ENCODE peak calls at places on chromosome 1, in nine cellular contexts. O is pancreas, G is psoas muscle, U is HCT116, Z is heart left ventricle, I is mammary epithelial cell, F is thoracic aorta, C is upper lobe of right lung, W is prostate gland. A is an unnamed sample. For H3K27me3, the result is how much of the 10 kb centered on the place peaks cover.

GRCh38 chr1:57066980-57067615 is 101.3 kb upstream of the C8B start:
- DNase-seq in O (no peak), G (no peak), U (no peak), Z (no peak), I (no peak), F (no peak), C (no peak), W (no peak), A (no peak)

GRCh38 chr1:10456661-10457060 is 6.8 kb downstream of the CORT start:
- DNase-seq in O (no peak), G (no peak), U (no peak), Z (no peak), I (peak), F (no peak), C (no peak), W (no peak), A (no peak)

GRCh38 chr1:114758251-114758832 is 558 bp upstream of the CSDE1 start:
- DNase-seq in O (no peak), G (no peak), U (no peak), Z (no peak), I (peak), F (no peak), C (no peak), W (no peak), A (no peak)

GRCh38 chr1:101506541-101507164 is 269.8 kb downstream of the S1PR1 start:
- DNase-seq in O (peak), G (no peak), U (peak), Z (no peak), I (peak), F (no peak), C (no peak), W (peak), A (no peak)

GRCh38 chr1:88457197-88457596 is 226.9 kb upstream of the PKN2 start:
- DNase-seq in O (no peak), G (no peak), U (no peak), Z (no peak), I (no peak), F (no peak), C (no peak), W (no peak), A (no peak)

GRCh38 chr1:2412395-2412772 is at the start of gene PEX10:
- DNase-seq in O (peak), G (peak), U (peak), Z (peak), I (peak), F (peak), C (peak), W (peak), A (peak)

GRCh38 chr1:156658945-156659574 is 17.1 kb downstream of the BCAN start:
- DNase-seq in O (no peak), G (no peak), U (no peak), Z (no peak), I (no peak), F (no peak), C (no peak), W (no peak), A (no peak)

GRCh38 chr1:26915204-26915842 is 1.5 kb upstream of the NR0B2 start:
- DNase-seq in O (peak), G (peak), U (no peak), Z (peak), I (no peak), F (no peak), C (peak), W (no peak), A (peak)

GRCh38 chr1:117387060-117387633 is 19.9 kb downstream of the MAN1A2 start:
- DNase-seq in O (no peak), G (no peak), U (no peak), Z (no peak), I (no peak), F (no peak), C (no peak), W (no peak), A (no peak)

GRCh38 chr1:176720835-176721234 is 257.9 kb downstream of the PAPPA2 start:
- DNase-seq in O (no peak), G (no peak), U (no peak), Z (no peak), I (no peak), F (no peak), C (no peak), W (no peak), A (no peak)
- H3K27me3 ChIP-seq in O (under half), G (under half), U (under half), Z (under half), I (under half), F (under half), C (under half), W (under half), A (under half)

GRCh38 chr1:231046730-231047395 is 6.8 kb upstream of the FAM89A start:
- DNase-seq in O (no peak), G (no peak), U (no peak), Z (no peak), I (no peak), F (no peak), C (no peak), W (no peak), A (no peak)

GRCh38 chr1:231044588-231044987 is 4.5 kb upstream of the FAM89A start:
- DNase-seq in O (no peak), G (no peak), U (no peak), Z (no peak), I (no peak), F (no peak), C (no peak), W (no peak), A (no peak)

GRCh38 chr1:231049121-231049979 is 9.3 kb upstream of the FAM89A start:
- DNase-seq in O (no peak), G (no peak), U (no peak), Z (no peak), I (no peak), F (no peak), C (no peak), W (no peak), A (no peak)

GRCh38 chr1:231041705-231042261 is 1.7 kb upstream of the FAM89A start:
- DNase-seq in O (no peak), G (no peak), U (no peak), Z (no peak), I (no peak), F (no peak), C (no peak), W (no peak), A (no peak)

DNA sequence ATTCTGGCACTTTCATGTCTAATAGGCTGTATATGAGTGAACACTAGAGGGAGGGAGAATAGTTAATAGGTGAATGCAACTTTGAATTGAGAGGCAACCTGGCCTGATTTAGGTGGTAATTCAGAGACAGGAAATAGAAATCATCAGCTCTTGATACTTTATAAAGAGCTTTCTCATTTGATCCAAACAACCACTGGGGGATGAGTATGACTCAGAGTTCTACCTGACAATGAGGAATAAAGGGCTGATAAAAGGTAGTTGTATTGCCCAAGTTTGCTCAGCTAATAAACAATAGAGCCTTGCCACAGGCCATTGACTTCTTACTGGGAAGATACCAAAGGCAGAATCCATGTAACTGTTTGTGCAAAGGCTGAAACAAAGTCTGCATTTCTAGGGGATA is 5.3 kb upstream of the FAM89A start:
- DNase-seq in O (no peak), G (no peak), U (no peak), Z (no peak), I (peak), F (no peak), C (no peak), W (no peak), A (no peak)
- TF ChIP-seq CTCF in O (no peak), G (no peak), U (no peak), Z (no peak), I (no peak), F (no peak), C (no peak), W (no peak), A (no peak)

GRCh38 chr1:36773827-36774541 is 260.3 kb downstream of the GRIK3 start:
- DNase-seq in O (no peak), G (no peak), U (no peak), Z (no peak), I (no peak), F (no peak), C (no peak), W (no peak), A (no peak)

GRCh38 chr1:36772837-36773495 is 261.3 kb downstream of the GRIK3 start:
- DNase-seq in O (no peak), G (no peak), U (no peak), Z (no peak), I (no peak), F (no peak), C (no peak), W (no peak), A (no peak)

GRCh38 chr1:36771222-36771621 is 263.1 kb downstream of the GRIK3 start:
- DNase-seq in O (no peak), G (no peak), U (no peak), Z (no peak), I (no peak), F (no peak), C (peak), W (no peak), A (no peak)

GRCh38 chr1:36769886-36770830 is 264.2 kb downstream of the GRIK3 start:
- DNase-seq in O (no peak), G (no peak), U (no peak), Z (no peak), I (no peak), F (no peak), C (peak), W (no peak), A (no peak)

DNA sequence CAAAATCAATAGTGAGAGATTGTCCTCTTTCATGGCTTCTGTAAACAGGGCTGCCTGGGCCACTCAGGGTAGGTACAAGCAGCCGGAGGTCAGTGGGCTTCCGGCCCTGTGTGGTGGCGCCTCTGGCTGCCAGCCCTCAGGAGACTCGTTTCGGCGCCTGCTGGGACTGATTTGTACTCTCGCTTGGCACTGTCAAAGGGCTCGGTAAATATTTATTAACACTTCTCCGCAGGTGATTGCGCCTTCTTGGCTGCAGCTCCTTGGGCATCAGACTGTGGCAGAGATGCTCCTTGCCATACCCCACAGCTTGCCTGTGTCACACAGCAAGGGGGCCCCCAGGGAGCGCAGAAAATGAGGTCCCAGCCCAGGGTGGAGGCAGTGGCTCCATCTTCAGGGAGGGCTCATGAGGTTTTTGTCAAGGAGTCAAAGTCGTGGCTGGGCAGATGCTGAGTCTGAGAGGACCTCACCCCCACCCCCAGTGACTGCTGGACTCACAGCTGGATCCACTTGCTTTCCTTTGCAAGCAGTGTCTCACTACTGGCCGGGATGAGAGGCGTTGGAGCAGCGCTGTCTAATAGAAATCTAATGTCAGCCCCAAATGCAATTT is 262.5 kb downstream of the GRIK3 start:
- DNase-seq in O (no peak), G (no peak), U (no peak), Z (no peak), I (no peak), F (no peak), C (peak), W (no peak), A (no peak)
- H3K27me3 ChIP-seq in O (under half), G (half or more), U (half or more), Z (half or more), I (under half), F (under half), C (under half), W (under half), A (half or more)

DNA sequence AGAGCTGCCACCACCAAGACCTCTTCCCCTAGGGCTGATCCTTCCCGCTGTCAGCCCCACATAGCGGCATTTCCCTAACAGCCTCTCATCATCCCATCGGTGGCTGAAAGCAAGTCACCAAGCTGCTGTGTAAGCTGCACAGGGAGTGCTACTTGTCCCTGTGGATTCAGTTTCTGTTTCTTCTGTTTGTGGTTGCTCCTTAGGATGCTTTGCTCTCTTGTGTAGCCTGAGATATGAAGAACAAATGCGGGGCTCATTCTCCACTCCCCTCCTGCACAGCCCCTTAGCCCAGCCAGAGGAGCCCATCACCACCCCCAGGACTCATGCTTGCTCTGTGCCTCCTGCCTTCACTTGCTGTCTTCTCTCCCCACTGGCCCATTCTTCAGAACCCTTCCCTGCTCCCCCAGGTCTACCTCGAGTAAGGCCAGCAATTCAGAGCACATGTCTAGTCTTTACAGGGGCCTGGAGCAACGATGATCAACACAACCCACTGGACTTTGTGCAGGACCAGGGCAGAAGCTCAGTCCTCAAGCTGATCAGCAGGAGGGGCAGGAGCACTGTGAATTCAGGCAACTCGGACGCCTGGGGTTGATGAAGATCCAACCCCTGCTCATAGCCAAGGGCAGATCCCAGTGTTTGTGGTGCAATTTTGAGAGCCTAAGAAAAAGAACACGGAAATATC is 82.6 kb upstream of the GALNT2 start:
- DNase-seq in O (no peak), G (peak), U (no peak), Z (no peak), I (no peak), F (no peak), C (no peak), W (no peak), A (no peak)
- TF ChIP-seq CTCF in O (no peak), G (no peak), U (no peak), Z (no peak), I (no peak), F (no peak), C (no peak), W (no peak), A (no peak)

GRCh38 chr1:42380617-42381423 is at the start of gene RIMKLA:
- DNase-seq in O (peak), G (peak), U (no peak), Z (peak), I (no peak), F (no peak), C (peak), W (peak), A (peak)
- H3K27me3 ChIP-seq in O (under half), G (under half), U (under half), Z (under half), I (under half), F (under half), C (under half), W (under half), A (under half)

GRCh38 chr1:112448937-112449629 is 53.1 kb downstream of the CTTNBP2NL start:
- DNase-seq in O (no peak), G (no peak), U (no peak), Z (no peak), I (no peak), F (no peak), C (no peak), W (no peak), A (no peak)
- TF ChIP-seq CTCF in O (no peak), G (no peak), U (no peak), Z (no peak), I (no peak), F (no peak), C (no peak), W (no peak), A (no peak)

A was measured in heart right ventricle.